ENCODE peak calls at places on chromosome 2, in seven cellular contexts. B, V, S, N, T, I and Z are unnamed samples.
A peak's percentile ranks its signal among the peaks of the same experiment; 100 is the strongest.

GRCh38 chr2:240933966-240934700 is 28.0 kb downstream of the CROCC2 start:
- DNase-seq in N (no peak), B (no peak), V (no peak), S (no peak), T (no peak), I (no peak), Z (no peak)

GRCh38 chr2:168494190-168494711 is 38.2 kb downstream of the CERS6 start:
- DNase-seq in N (no peak), I (no peak), V (no peak), T (no peak), S (no peak), B (no peak), Z (peak; percentile 81)

GRCh38 chr2:188808921-188809320 is 165.3 kb upstream of the COL3A1 start:
- DNase-seq in N (no peak), B (peak; percentile 83), S (peak; percentile 76), I (peak; percentile 64), T (no peak), V (no peak), Z (no peak)

GRCh38 chr2:75844651-75845050 is 133.9 kb upstream of the GCFC2 start:
- DNase-seq in S (no peak), B (peak; percentile 6), I (peak; percentile 55), T (no peak), N (no peak), V (no peak), Z (no peak)

GRCh38 chr2:241508510-241509407 is at the start of gene STK25:
- DNase-seq in V (peak; percentile 98), B (peak; percentile 99), N (peak; percentile 97), S (peak; percentile 96), I (peak; percentile 94), T (peak; percentile 92), Z (peak; percentile 97)

GRCh38 chr2:46963961-46964673 is 48.5 kb upstream of the MCFD2 start:
- DNase-seq in I (no peak), V (no peak), T (no peak), B (no peak), S (no peak), N (no peak), Z (peak; percentile 39)

GRCh38 chr2:11123001-11123809 is 32.1 kb upstream of the SLC66A3 start:
- DNase-seq in N (no peak), S (no peak), T (no peak), V (no peak), I (no peak), B (no peak), Z (no peak)

GRCh38 chr2:199404841-199405240 is 52.9 kb downstream of the SATB2 start:
- DNase-seq in T (no peak), I (peak; percentile 38), V (no peak), B (peak; percentile 12), N (no peak), S (peak; percentile 47), Z (no peak)

GRCh38 chr2:129067070-129067469 is 748.4 kb upstream of the HS6ST1 start:
- DNase-seq in B (no peak), N (no peak), I (no peak), T (no peak), S (no peak), V (no peak), Z (no peak)

GRCh38 chr2:126707191-126707590 is 51.2 kb downstream of the GYPC start:
- DNase-seq in I (no peak), S (no peak), B (no peak), N (no peak), T (no peak), V (no peak), Z (no peak)

GRCh38 chr2:159285929-159286708 is at the start of gene WDSUB1:
- DNase-seq in B (peak; percentile 59), N (no peak), V (peak; percentile 62), I (peak; percentile 11), T (no peak), S (no peak), Z (peak; percentile 74)

GRCh38 chr2:196213252-196213651 is 41.9 kb upstream of the STK17B start:
- DNase-seq in N (no peak), V (no peak), I (no peak), B (no peak), S (no peak), T (no peak), Z (no peak)

GRCh38 chr2:142037744-142038143 is 93.1 kb downstream of the LRP1B start:
- DNase-seq in V (no peak), N (no peak), I (no peak), T (no peak), S (no peak), B (no peak), Z (no peak)

GRCh38 chr2:198040820-198041219 is 236.4 kb downstream of the PLCL1 start:
- DNase-seq in S (no peak), N (no peak), V (no peak), T (no peak), B (no peak), I (no peak), Z (no peak)